ENCODE peak calls at places on chromosomes 2 and 18, in eight cellular contexts. M is left ventricle myocardium inferior, S is psoas muscle, F is breast epithelium, W is cardiac muscle cell, R is body of pancreas, Y is tibial artery, G is heart right ventricle. Z is an unnamed sample.
A peak's percentile ranks its signal among the peaks of the same experiment; 100 is the strongest.

GRCh38 chr18:51724790-51725721 is 527.6 kb upstream of the MEX3C start:
- DNase-seq in W (no peak), Y (no peak), G (no peak), M (no peak), F (no peak), R (no peak), S (no peak), Z (no peak)

GRCh38 chr2:20203521-20204225 is 21.3 kb downstream of the SDC1 start:
- DNase-seq in W (no peak), F (no peak), R (no peak), Y (no peak), S (no peak), G (no peak), M (no peak), Z (no peak)

GRCh38 chr2:96874099-96874831 is 4.4 kb upstream of the SEMA4C start:
- DNase-seq in F (no peak), S (no peak), W (no peak), R (no peak), Y (no peak), G (no peak), M (no peak), Z (no peak)

GRCh38 chr2:210392469-210392881 is 77.5 kb upstream of the MYL1 start:
- DNase-seq in M (no peak), F (no peak), Y (no peak), S (no peak), R (no peak), G (peak; percentile 41), W (no peak), Z (no peak)

GRCh38 chr2:146994246-146994645 is 850.6 kb upstream of the ACVR2A start:
- DNase-seq in R (no peak), W (no peak), G (no peak), S (no peak), Y (no peak), M (no peak), F (no peak), Z (no peak)

GRCh38 chr2:241445426-241445825 is 63.0 kb downstream of the STK25 start:
- DNase-seq in R (no peak), S (no peak), M (no peak), W (no peak), F (no peak), Y (no peak), G (no peak), Z (no peak)

GRCh38 chr2:217801115-217801531 is 201.7 kb downstream of the TNS1 start:
- DNase-seq in S (peak; percentile 59), W (no peak), R (peak; percentile 10), F (peak; percentile 15), G (no peak), Y (peak; percentile 17), M (peak; percentile 28), Z (no peak)

GRCh38 chr18:56333846-56334245 is 304.5 kb downstream of the TXNL1 start:
- DNase-seq in W (no peak), Y (no peak), R (no peak), M (no peak), S (no peak), F (no peak), G (no peak), Z (no peak)

GRCh38 chr2:3284657-3285630 is 92.7 kb downstream of the EIPR1 start:
- DNase-seq in G (no peak), W (no peak), R (no peak), M (no peak), S (no peak), Y (no peak), F (no peak), Z (no peak)

GRCh38 chr2:235541016-235541415 is 47.2 kb downstream of the AGAP1 start:
- DNase-seq in F (no peak), M (no peak), W (no peak), R (no peak), Y (no peak), S (no peak), G (no peak), Z (no peak)

GRCh38 chr2:151795646-151796240 is 32.5 kb downstream of the ARL5A start:
- DNase-seq in Y (no peak), S (no peak), M (no peak), F (no peak), R (no peak), W (no peak), G (no peak), Z (no peak)

GRCh38 chr2:54558188-54558975 is 102.3 kb downstream of the SPTBN1 start:
- DNase-seq in Y (peak; percentile 64), G (peak; percentile 46), M (peak; percentile 53), R (peak; percentile 85), S (peak; percentile 70), W (peak; percentile 77), F (peak; percentile 55), Z (peak; percentile 69)

GRCh38 chr2:45759310-45759851 is 107.9 kb downstream of the PRKCE start:
- DNase-seq in W (peak; percentile 50), S (peak; percentile 72), R (no peak), Y (no peak), F (no peak), M (no peak), G (no peak), Z (no peak)

GRCh38 chr2:24815171-24815570 is 21.9 kb downstream of the CENPO start:
- DNase-seq in G (no peak), R (no peak), S (peak; percentile 4), Y (no peak), W (no peak), F (peak; percentile 3), M (no peak), Z (no peak)

GRCh38 chr2:60383421-60384117 is 169.9 kb downstream of the BCL11A start:
- DNase-seq in R (no peak), F (no peak), M (no peak), W (no peak), Y (no peak), S (no peak), G (no peak), Z (no peak)

GRCh38 chr2:220533485-220533884 is 906.1 kb downstream of the SLC4A3 start:
- DNase-seq in G (no peak), W (no peak), F (no peak), Y (no peak), M (no peak), R (no peak), S (no peak), Z (no peak)

GRCh38 chr2:237895544-237896506 is 36.4 kb downstream of the RAMP1 start:
- DNase-seq in Y (peak; percentile 77), S (peak; percentile 93), G (peak; percentile 71), R (peak; percentile 35), W (no peak), F (peak; percentile 89), M (peak; percentile 74), Z (no peak)

GRCh38 chr2:106138904-106139574 is 55.1 kb downstream of the UXS1 start:
- DNase-seq in S (no peak), M (no peak), W (no peak), F (no peak), R (no peak), G (no peak), Y (no peak), Z (no peak)
- H3K4me1 ChIP-seq in S (peaks cover 4% of the 10 kb centered on the region), M (peaks cover 28% of the 10 kb centered on the region), W (peaks cover 5% of the 10 kb centered on the region), F (no peaks in the 10 kb centered on the region), R (peaks cover 12% of the 10 kb centered on the region), G (peaks cover 34% of the 10 kb centered on the region), Y (no peaks in the 10 kb centered on the region), Z (peaks cover 43% of the 10 kb centered on the region)

DNA sequence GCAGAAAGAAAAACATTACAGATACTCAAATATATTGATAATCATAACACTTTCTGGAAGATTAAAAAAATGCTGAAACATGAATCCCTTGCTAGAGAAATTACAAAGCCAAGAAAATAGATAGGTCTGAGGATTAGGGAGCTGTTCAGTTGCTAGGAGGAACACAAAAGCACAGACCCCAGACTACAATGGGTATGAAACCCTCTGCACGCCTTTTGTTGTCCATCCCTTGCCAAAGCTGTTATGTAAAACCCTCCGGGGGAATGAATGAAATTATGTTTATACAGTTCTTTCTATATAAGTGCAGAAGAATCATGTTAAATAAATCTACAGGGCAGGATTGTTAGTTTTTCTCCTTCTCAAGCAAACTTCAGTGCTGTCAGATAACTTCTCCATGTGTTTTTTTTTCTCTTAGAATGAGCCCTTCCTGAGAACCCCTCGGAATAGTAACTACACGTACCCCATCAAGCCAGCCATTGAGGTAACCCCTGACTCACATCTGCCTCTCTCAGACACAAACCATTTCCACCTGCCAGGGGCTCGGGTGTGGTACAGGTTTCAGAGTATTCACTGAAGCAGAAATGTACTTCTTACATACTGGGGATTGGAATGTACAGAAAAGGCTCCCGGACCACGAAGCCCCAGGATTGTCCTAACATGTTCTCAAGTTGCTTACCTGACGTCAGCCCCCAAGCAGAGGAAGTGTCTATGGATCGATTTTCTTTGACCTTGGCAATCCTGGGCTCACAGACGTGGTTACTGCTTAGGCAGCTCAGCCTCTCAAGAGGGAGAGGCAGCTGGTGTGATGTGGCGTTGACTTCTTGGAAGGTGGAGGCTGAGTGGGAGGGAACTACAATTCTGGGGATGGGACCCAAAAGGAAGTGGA is 118.0 kb downstream of the PLB1 start:
- DNase-seq in G (no peak), S (no peak), M (no peak), R (peak; percentile 75), Y (no peak), F (peak; percentile 52), W (no peak), Z (no peak)
- H3K4me3 ChIP-seq in G (no peak overlapping the region), S (no peak overlapping the region), M (no peak overlapping the region), R (no peak overlapping the region), Y (no peak overlapping the region), F (no peak overlapping the region), W (no peak overlapping the region), Z (no peak overlapping the region)

DNA sequence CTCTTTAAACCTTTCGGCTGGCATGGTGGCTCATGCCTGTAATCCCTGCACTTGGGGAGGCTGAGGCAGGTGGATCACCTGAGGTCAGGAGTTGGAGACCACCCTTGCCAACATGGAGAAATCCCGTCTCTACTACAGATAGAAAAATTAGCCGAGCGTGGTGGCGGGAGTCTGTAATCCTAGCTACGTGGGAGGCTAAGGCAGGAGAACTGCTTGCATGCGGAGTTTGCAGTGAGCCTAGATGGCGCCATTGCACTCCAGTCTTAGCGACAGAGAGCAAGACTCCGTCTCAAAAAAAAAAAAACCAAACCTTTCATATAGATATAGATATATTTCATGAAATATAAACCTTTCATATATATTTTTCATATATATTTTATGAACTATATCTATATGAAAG is 864.7 kb downstream of the TRIB2 start:
- DNase-seq in S (no peak), M (no peak), Y (no peak), R (no peak), G (no peak), W (peak; percentile 4), F (no peak), Z (no peak)
- TF ChIP-seq CTCF in S (no peak), M (no peak), Y (no peak), R (no peak), G (no peak), W (no peak), F (no peak), Z (no peak)

GRCh38 chr18:36364911-36365624 is 67.6 kb downstream of the FHOD3 start:
- DNase-seq in R (no peak), W (no peak), M (no peak), S (no peak), Y (no peak), G (no peak), F (no peak), Z (no peak)
- H3K4me1 ChIP-seq in R (peaks cover 27% of the 10 kb centered on the region), W (peaks cover 42% of the 10 kb centered on the region), M (peaks cover 53% of the 10 kb centered on the region), S (peaks cover 15% of the 10 kb centered on the region), Y (no peaks in the 10 kb centered on the region), G (peaks cover 52% of the 10 kb centered on the region), F (no peaks in the 10 kb centered on the region), Z (no peaks in the 10 kb centered on the region)

GRCh38 chr2:207154556-207155179 is 11.1 kb downstream of the KLF7 start:
- DNase-seq in W (no peak), S (no peak), Y (no peak), G (no peak), F (no peak), M (no peak), R (no peak), Z (no peak)
- H3K4me3 ChIP-seq in W (no peak overlapping the region), S (no peak overlapping the region), Y (no peak overlapping the region), G (no peak overlapping the region), F (no peak overlapping the region), M (no peak overlapping the region), R (no peak overlapping the region), Z (no peak overlapping the region)

GRCh38 chr2:144261336-144261735 is 258.6 kb downstream of the ZEB2 start:
- DNase-seq in W (no peak), M (no peak), S (no peak), F (no peak), G (no peak), Y (no peak), R (no peak), Z (no peak)
- TF ChIP-seq CTCF in W (no peak), M (no peak), S (no peak), F (no peak), G (no peak), Y (no peak), R (no peak), Z (no peak)